ENCODE peak calls at places on chromosomes 13 and 19, in six cellular contexts. A, N, E, I, G and U are unnamed samples.

GRCh38 chr13:60411464-60411863 is 14.4 kb downstream of the TDRD3 start:
- DNase-seq in A (no peak), N (no peak), E (no peak), I (no peak), G (no peak), U (no peak)

GRCh38 chr19:38031423-38031770 is 124.4 kb downstream of the SIPA1L3 start:
- DNase-seq in A (no peak), N (no peak), E (peak; percentile 85), I (peak; percentile 79), G (peak; percentile 91), U (no peak)

GRCh38 chr13:109156181-109156935 is 526.9 kb downstream of the MYO16 start:
- DNase-seq in A (no peak), N (no peak), E (peak; percentile 87), I (peak; percentile 92), G (peak; percentile 86), U (peak; percentile 66)

GRCh38 chr13:28747851-28748250 is 29.1 kb upstream of the SLC46A3 start:
- DNase-seq in A (no peak), N (no peak), E (no peak), I (no peak), G (no peak), U (no peak)

GRCh38 chr19:33400856-33401682 is 27.6 kb downstream of the CEBPG start:
- DNase-seq in A (no peak), N (no peak), E (no peak), I (no peak), G (no peak), U (no peak)

GRCh38 chr13:45718063-45718462 is 15.9 kb downstream of the CBY2 start:
- DNase-seq in A (no peak), N (peak; percentile 8), E (peak; percentile 41), I (peak; percentile 19), G (peak; percentile 22), U (peak; percentile 20)

GRCh38 chr13:66849706-66850105 is 380.4 kb downstream of the PCDH9 start:
- DNase-seq in A (no peak), N (no peak), E (no peak), I (no peak), G (no peak), U (no peak)

GRCh38 chr19:8477889-8478288 is 24.6 kb downstream of the PRAM1 start:
- DNase-seq in A (no peak), N (no peak), E (no peak), I (no peak), G (no peak), U (no peak)

GRCh38 chr13:36344886-36345437 is 1.2 kb downstream of the SPART start:
- DNase-seq in A (no peak), N (no peak), E (peak; percentile 38), I (peak; percentile 33), G (no peak), U (peak; percentile 10)

GRCh38 chr19:246551-246950 is 44.7 kb downstream of the PLPP2 start:
- DNase-seq in A (no peak), N (no peak), E (no peak), I (no peak), G (no peak), U (no peak)

GRCh38 chr13:113364371-113364932 is 522 bp upstream of the GRTP1 start:
- DNase-seq in A (peak; percentile 60), N (no peak), E (no peak), I (no peak), G (no peak), U (no peak)

GRCh38 chr13:86282450-86282849 is 483.2 kb upstream of the SLITRK6 start:
- DNase-seq in A (no peak), N (no peak), E (no peak), I (peak; percentile 7), G (peak; percentile 82), U (peak; percentile 10)

GRCh38 chr13:75636339-75637095 is 387 bp downstream of the LMO7 start:
- DNase-seq in A (no peak), N (no peak), E (no peak), I (peak; percentile 29), G (peak; percentile 72), U (peak; percentile 47)

GRCh38 chr19:48686103-48686502 is 9.7 kb upstream of the FUT2 start:
- DNase-seq in A (no peak), N (no peak), E (peak; percentile 32), I (no peak), G (no peak), U (no peak)

GRCh38 chr19:1363599-1363998 is 20.1 kb upstream of the NDUFS7 start:
- DNase-seq in A (no peak), N (no peak), E (no peak), I (no peak), G (no peak), U (no peak)

GRCh38 chr19:44726465-44726864 is 22.0 kb upstream of the BCL3 start:
- DNase-seq in A (no peak), N (no peak), E (no peak), I (no peak), G (no peak), U (no peak)

GRCh38 chr13:114154476-114154875 is 22.1 kb upstream of the RASA3 start:
- DNase-seq in A (no peak), N (no peak), E (no peak), I (no peak), G (no peak), U (no peak)

GRCh38 chr19:13846533-13847032 is 30.4 kb upstream of the NANOS3 start:
- DNase-seq in A (peak; percentile 95), N (peak; percentile 90), E (peak; percentile 74), I (peak; percentile 94), G (peak; percentile 96), U (peak; percentile 99)

GRCh38 chr13:33776510-33776909 is 41.4 kb upstream of the RFC3 start:
- DNase-seq in A (no peak), N (no peak), E (no peak), I (no peak), G (no peak), U (no peak)

GRCh38 chr19:1266818-1267440 is 2.2 kb upstream of the CIRBP start:
- DNase-seq in A (no peak), N (no peak), E (no peak), I (peak; percentile 64), G (peak; percentile 42), U (peak; percentile 58)

GRCh38 chr19:35870798-35871197 is 2.4 kb downstream of the APLP1 start:
- DNase-seq in A (no peak), N (no peak), E (no peak), I (no peak), G (no peak), U (no peak)

GRCh38 chr19:15283141-15283885 is 49.0 kb downstream of the BRD4 start:
- DNase-seq in A (no peak), N (no peak), E (peak; percentile 71), I (peak; percentile 55), G (peak; percentile 72), U (peak; percentile 47)

GRCh38 chr13:30734434-30734833 is 909 bp upstream of the ALOX5AP start:
- DNase-seq in A (no peak), N (no peak), E (peak; percentile 43), I (no peak), G (peak; percentile 64), U (peak; percentile 28)

GRCh38 chr19:43126720-43127119 is 44.2 kb upstream of the PSG2 start:
- DNase-seq in A (no peak), N (no peak), E (no peak), I (no peak), G (no peak), U (no peak)

GRCh38 chr19:49520705-49521319 is 7.0 kb upstream of the RCN3 start:
- DNase-seq in A (no peak), N (no peak), E (peak; percentile 19), I (no peak), G (no peak), U (no peak)

GRCh38 chr13:63288576-63288975 is 1872.9 kb upstream of the PCDH20 start:
- DNase-seq in A (no peak), N (no peak), E (no peak), I (no peak), G (peak; percentile 13), U (no peak)

GRCh38 chr13:93724187-93724586 is 497.6 kb downstream of the GPC6 start:
- DNase-seq in A (no peak), N (no peak), E (no peak), I (no peak), G (no peak), U (no peak)

GRCh38 chr19:58098682-58098998 is 609 bp upstream of the ZSCAN18 start:
- DNase-seq in A (no peak), N (no peak), E (peak; percentile 5), I (no peak), G (no peak), U (no peak)